ENCODE peak calls at places on chromosome 6, in eight cellular contexts. One of them, this sample, is unnamed.

GRCh38 chr6:37258405-37258704 is 411 bp upstream of the TMEM217 start:
- DNase-seq in mammary epithelial cell: no peak
- DNase-seq in neural progenitor cell: no peak
- DNase-seq in IMR-90: no peak
- DNase-seq in endothelial cell of umbilical vein: no peak
- DNase-seq in fibroblast of lung: no peak
- DNase-seq in SK-N-MC: no peak
- DNase-seq in PC-3: peak; percentile 5
- DNase-seq in this sample: no peak

GRCh38 chr6:18406955-18407738 is 20.0 kb downstream of the RNF144B start:
- DNase-seq in mammary epithelial cell: no peak
- DNase-seq in neural progenitor cell: no peak
- DNase-seq in IMR-90: no peak
- DNase-seq in endothelial cell of umbilical vein: peak; percentile 36
- DNase-seq in fibroblast of lung: no peak
- DNase-seq in SK-N-MC: no peak
- DNase-seq in PC-3: peak; percentile 31
- DNase-seq in this sample: no peak

GRCh38 chr6:126252154-126252553 is 87.8 kb upstream of the CENPW start:
- DNase-seq in mammary epithelial cell: no peak
- DNase-seq in neural progenitor cell: peak; percentile 11
- DNase-seq in IMR-90: no peak
- DNase-seq in endothelial cell of umbilical vein: no peak
- DNase-seq in fibroblast of lung: no peak
- DNase-seq in SK-N-MC: no peak
- DNase-seq in PC-3: no peak
- DNase-seq in this sample: peak; percentile 74

GRCh38 chr6:45591306-45591705 is 213.6 kb upstream of the SUPT3H start:
- DNase-seq in mammary epithelial cell: peak; percentile 78
- DNase-seq in neural progenitor cell: no peak
- DNase-seq in IMR-90: peak; percentile 32
- DNase-seq in endothelial cell of umbilical vein: no peak
- DNase-seq in fibroblast of lung: no peak
- DNase-seq in SK-N-MC: no peak
- DNase-seq in PC-3: peak; percentile 51
- DNase-seq in this sample: no peak

GRCh38 chr6:144248470-144249301 is 36.4 kb upstream of the UTRN start:
- DNase-seq in mammary epithelial cell: no peak
- DNase-seq in neural progenitor cell: no peak
- DNase-seq in IMR-90: peak; percentile 72
- DNase-seq in endothelial cell of umbilical vein: no peak
- DNase-seq in fibroblast of lung: peak; percentile 87
- DNase-seq in SK-N-MC: no peak
- DNase-seq in PC-3: peak; percentile 7
- DNase-seq in this sample: no peak

GRCh38 chr6:107819217-107819616 is 4.9 kb downstream of the SCML4 start:
- DNase-seq in mammary epithelial cell: peak; percentile 45
- DNase-seq in neural progenitor cell: no peak
- DNase-seq in IMR-90: no peak
- DNase-seq in endothelial cell of umbilical vein: no peak
- DNase-seq in fibroblast of lung: no peak
- DNase-seq in SK-N-MC: no peak
- DNase-seq in PC-3: no peak
- DNase-seq in this sample: peak; percentile 5

GRCh38 chr6:21767891-21768659 is 174.5 kb downstream of the SOX4 start:
- DNase-seq in mammary epithelial cell: peak; percentile 59
- DNase-seq in neural progenitor cell: no peak
- DNase-seq in IMR-90: peak; percentile 87
- DNase-seq in endothelial cell of umbilical vein: peak; percentile 85
- DNase-seq in fibroblast of lung: peak; percentile 78
- DNase-seq in SK-N-MC: no peak
- DNase-seq in PC-3: peak; percentile 40
- DNase-seq in this sample: no peak

GRCh38 chr6:39058471-39059147 is 10.0 kb downstream of the GLP1R start:
- DNase-seq in mammary epithelial cell: no peak
- DNase-seq in neural progenitor cell: no peak
- DNase-seq in IMR-90: no peak
- DNase-seq in endothelial cell of umbilical vein: no peak
- DNase-seq in fibroblast of lung: no peak
- DNase-seq in SK-N-MC: no peak
- DNase-seq in PC-3: no peak
- DNase-seq in this sample: no peak

GRCh38 chr6:38567436-38567835 is 72.3 kb downstream of the BTBD9 start:
- DNase-seq in mammary epithelial cell: peak; percentile 62
- DNase-seq in neural progenitor cell: no peak
- DNase-seq in IMR-90: peak; percentile 93
- DNase-seq in endothelial cell of umbilical vein: peak; percentile 63
- DNase-seq in fibroblast of lung: peak; percentile 91
- DNase-seq in SK-N-MC: peak; percentile 47
- DNase-seq in PC-3: peak; percentile 84
- DNase-seq in this sample: no peak

GRCh38 chr6:90859056-90859455 is 272.2 kb upstream of the MAP3K7 start:
- DNase-seq in mammary epithelial cell: peak; percentile 61
- DNase-seq in neural progenitor cell: peak; percentile 8
- DNase-seq in IMR-90: no peak
- DNase-seq in endothelial cell of umbilical vein: no peak
- DNase-seq in fibroblast of lung: no peak
- DNase-seq in SK-N-MC: no peak
- DNase-seq in PC-3: no peak
- DNase-seq in this sample: no peak

GRCh38 chr6:151434369-151434768 is 17.6 kb downstream of the RMND1 start:
- DNase-seq in mammary epithelial cell: no peak
- DNase-seq in neural progenitor cell: no peak
- DNase-seq in IMR-90: no peak
- DNase-seq in endothelial cell of umbilical vein: no peak
- DNase-seq in fibroblast of lung: no peak
- DNase-seq in SK-N-MC: no peak
- DNase-seq in PC-3: no peak
- DNase-seq in this sample: no peak

GRCh38 chr6:72825265-72825918 is 203.5 kb downstream of the KCNQ5 start:
- DNase-seq in mammary epithelial cell: peak; percentile 66
- DNase-seq in neural progenitor cell: no peak
- DNase-seq in IMR-90: peak; percentile 69
- DNase-seq in endothelial cell of umbilical vein: peak; percentile 27
- DNase-seq in fibroblast of lung: peak; percentile 45
- DNase-seq in SK-N-MC: no peak
- DNase-seq in PC-3: peak; percentile 42
- DNase-seq in this sample: no peak

GRCh38 chr6:43779864-43780260 is 9.9 kb downstream of the VEGFA start:
- DNase-seq in mammary epithelial cell: no peak
- DNase-seq in neural progenitor cell: no peak
- DNase-seq in IMR-90: no peak
- DNase-seq in endothelial cell of umbilical vein: no peak
- DNase-seq in fibroblast of lung: peak; percentile 42
- DNase-seq in SK-N-MC: no peak
- DNase-seq in PC-3: no peak
- DNase-seq in this sample: no peak

GRCh38 chr6:142542704-142543233 is 241.0 kb downstream of the ADGRG6 start:
- DNase-seq in mammary epithelial cell: peak; percentile 67
- DNase-seq in neural progenitor cell: no peak
- DNase-seq in IMR-90: peak; percentile 81
- DNase-seq in endothelial cell of umbilical vein: no peak
- DNase-seq in fibroblast of lung: peak; percentile 74
- DNase-seq in SK-N-MC: no peak
- DNase-seq in PC-3: peak; percentile 81
- DNase-seq in this sample: no peak

GRCh38 chr6:71420693-71421328 is 132.2 kb downstream of the OGFRL1 start:
- DNase-seq in mammary epithelial cell: peak; percentile 95
- DNase-seq in neural progenitor cell: peak; percentile 95
- DNase-seq in IMR-90: peak; percentile 94
- DNase-seq in endothelial cell of umbilical vein: peak; percentile 97
- DNase-seq in fibroblast of lung: peak; percentile 96
- DNase-seq in SK-N-MC: no peak
- DNase-seq in PC-3: peak; percentile 92
- DNase-seq in this sample: peak; percentile 98

GRCh38 chr6:137868721-137869631 is 1.9 kb downstream of the TNFAIP3 start:
- DNase-seq in mammary epithelial cell: peak; percentile 46
- DNase-seq in neural progenitor cell: no peak
- DNase-seq in IMR-90: no peak
- DNase-seq in endothelial cell of umbilical vein: no peak
- DNase-seq in fibroblast of lung: no peak
- DNase-seq in SK-N-MC: no peak
- DNase-seq in PC-3: peak; percentile 14
- DNase-seq in this sample: no peak

GRCh38 chr6:117352466-117353081 is 73.2 kb downstream of the ROS1 start:
- DNase-seq in mammary epithelial cell: peak; percentile 14
- DNase-seq in neural progenitor cell: no peak
- DNase-seq in IMR-90: peak; percentile 16
- DNase-seq in endothelial cell of umbilical vein: peak; percentile 2
- DNase-seq in fibroblast of lung: peak; percentile 33
- DNase-seq in SK-N-MC: no peak
- DNase-seq in PC-3: peak; percentile 68
- DNase-seq in this sample: no peak

GRCh38 chr6:81241717-81242116 is 510.8 kb downstream of the TENT5A start:
- DNase-seq in mammary epithelial cell: peak; percentile 2
- DNase-seq in neural progenitor cell: peak; percentile 43
- DNase-seq in IMR-90: peak; percentile 49
- DNase-seq in endothelial cell of umbilical vein: peak; percentile 23
- DNase-seq in fibroblast of lung: peak; percentile 49
- DNase-seq in SK-N-MC: peak; percentile 68
- DNase-seq in PC-3: peak; percentile 52
- DNase-seq in this sample: no peak

GRCh38 chr6:148593130-148593812 is 153.6 kb upstream of the UST start:
- DNase-seq in mammary epithelial cell: no peak
- DNase-seq in neural progenitor cell: no peak
- DNase-seq in IMR-90: peak; percentile 30
- DNase-seq in endothelial cell of umbilical vein: no peak
- DNase-seq in fibroblast of lung: peak; percentile 65
- DNase-seq in SK-N-MC: no peak
- DNase-seq in PC-3: peak; percentile 25
- DNase-seq in this sample: no peak

DNA sequence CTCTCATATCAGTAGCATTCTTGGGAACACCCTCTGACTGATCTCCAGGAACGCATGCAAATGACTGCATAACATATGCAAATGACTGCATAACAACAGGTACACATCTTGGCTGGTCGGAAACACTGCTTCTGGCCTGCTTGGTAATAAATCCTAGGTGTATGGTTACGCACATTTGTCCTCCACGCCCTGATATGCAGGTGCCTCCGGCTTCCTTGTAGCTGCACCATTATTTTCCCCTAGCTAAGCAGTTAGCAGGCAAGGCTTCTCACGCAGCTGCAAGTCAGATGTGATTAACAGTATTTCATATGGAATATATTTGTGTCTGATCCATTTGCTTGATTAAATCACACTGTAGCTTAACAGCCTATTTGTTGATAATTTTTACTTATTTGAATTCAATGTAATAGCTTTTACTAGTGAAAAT is 5.9 kb downstream of the RPS6KA2 start:
- DNase-seq in mammary epithelial cell: no peak
- DNase-seq in neural progenitor cell: no peak
- DNase-seq in IMR-90: no peak
- DNase-seq in endothelial cell of umbilical vein: no peak
- DNase-seq in fibroblast of lung: no peak
- DNase-seq in SK-N-MC: no peak
- DNase-seq in PC-3: no peak
- DNase-seq in this sample: peak; percentile 67
- H3K27ac ChIP-seq in mammary epithelial cell: no peak overlapping the region
- H3K27ac ChIP-seq in neural progenitor cell: no peak overlapping the region
- H3K27ac ChIP-seq in IMR-90: peak overlapping the region; percentile 92
- H3K27ac ChIP-seq in endothelial cell of umbilical vein: no peak overlapping the region
- H3K27ac ChIP-seq in fibroblast of lung: peak overlapping the region; percentile 76
- H3K27ac ChIP-seq in SK-N-MC: no peak overlapping the region
- H3K27ac ChIP-seq in PC-3: no peak overlapping the region
- H3K27ac ChIP-seq in this sample: no peak overlapping the region

DNA sequence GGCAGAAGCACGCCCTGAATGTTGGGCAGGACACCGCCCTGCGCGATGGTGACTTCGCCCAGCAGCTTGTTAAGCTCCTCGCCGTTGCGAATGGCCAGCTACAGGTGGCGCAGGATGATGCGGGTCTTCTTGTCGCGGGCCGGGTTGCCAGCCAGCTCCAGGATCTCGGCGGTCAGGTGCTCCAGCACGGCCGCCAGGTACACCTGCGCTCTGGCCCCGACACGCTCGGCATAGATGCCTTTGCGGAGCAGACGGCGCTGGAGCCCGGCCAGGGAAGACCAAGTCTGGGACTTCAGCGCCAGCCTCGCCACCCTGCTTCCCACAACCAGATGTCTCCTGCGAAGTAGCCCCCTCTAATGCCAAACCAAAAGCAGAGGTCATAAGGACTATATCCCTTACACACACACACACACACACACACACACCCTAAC is 8.0 kb upstream of the SLC17A3 start:
- DNase-seq in mammary epithelial cell: no peak
- DNase-seq in neural progenitor cell: peak; percentile 51
- DNase-seq in IMR-90: no peak
- DNase-seq in endothelial cell of umbilical vein: peak; percentile 24
- DNase-seq in fibroblast of lung: no peak
- DNase-seq in SK-N-MC: no peak
- DNase-seq in PC-3: no peak
- DNase-seq in this sample: peak; percentile 89
- H3K9ac ChIP-seq in mammary epithelial cell: no peak overlapping the region
- H3K9ac ChIP-seq in neural progenitor cell: no peak overlapping the region
- H3K9ac ChIP-seq in IMR-90: no peak overlapping the region
- H3K9ac ChIP-seq in endothelial cell of umbilical vein: no peak overlapping the region
- H3K9ac ChIP-seq in fibroblast of lung: no peak overlapping the region
- H3K9ac ChIP-seq in SK-N-MC: no peak overlapping the region
- H3K9ac ChIP-seq in PC-3: no peak overlapping the region
- H3K9ac ChIP-seq in this sample: no peak overlapping the region

GRCh38 chr6:28741363-28741762 is 182.4 kb downstream of the TRIM27 start:
- DNase-seq in mammary epithelial cell: no peak
- DNase-seq in neural progenitor cell: no peak
- DNase-seq in IMR-90: no peak
- DNase-seq in endothelial cell of umbilical vein: no peak
- DNase-seq in fibroblast of lung: no peak
- DNase-seq in SK-N-MC: no peak
- DNase-seq in PC-3: no peak
- DNase-seq in this sample: no peak

GRCh38 chr6:28747083-28747630 is 176.6 kb downstream of the TRIM27 start:
- DNase-seq in mammary epithelial cell: no peak
- DNase-seq in neural progenitor cell: peak; percentile 49
- DNase-seq in IMR-90: no peak
- DNase-seq in endothelial cell of umbilical vein: no peak
- DNase-seq in fibroblast of lung: no peak
- DNase-seq in SK-N-MC: no peak
- DNase-seq in PC-3: no peak
- DNase-seq in this sample: no peak

GRCh38 chr6:28738396-28738765 is 185.4 kb downstream of the TRIM27 start:
- DNase-seq in mammary epithelial cell: no peak
- DNase-seq in neural progenitor cell: peak; percentile 27
- DNase-seq in IMR-90: no peak
- DNase-seq in endothelial cell of umbilical vein: no peak
- DNase-seq in fibroblast of lung: no peak
- DNase-seq in SK-N-MC: no peak
- DNase-seq in PC-3: no peak
- DNase-seq in this sample: peak; percentile 67

GRCh38 chr6:28743271-28743789 is 180.5 kb downstream of the TRIM27 start:
- DNase-seq in mammary epithelial cell: no peak
- DNase-seq in neural progenitor cell: no peak
- DNase-seq in IMR-90: no peak
- DNase-seq in endothelial cell of umbilical vein: no peak
- DNase-seq in fibroblast of lung: no peak
- DNase-seq in SK-N-MC: no peak
- DNase-seq in PC-3: peak; percentile 8
- DNase-seq in this sample: no peak

GRCh38 chr6:28742668-28743270 is 181.0 kb downstream of the TRIM27 start:
- DNase-seq in mammary epithelial cell: peak; percentile 84
- DNase-seq in neural progenitor cell: peak; percentile 72
- DNase-seq in IMR-90: peak; percentile 72
- DNase-seq in endothelial cell of umbilical vein: peak; percentile 35
- DNase-seq in fibroblast of lung: peak; percentile 35
- DNase-seq in SK-N-MC: peak; percentile 81
- DNase-seq in PC-3: peak; percentile 89
- DNase-seq in this sample: peak; percentile 92
- H3K9me3 ChIP-seq in mammary epithelial cell: no peaks in the 10 kb centered on the region
- H3K9me3 ChIP-seq in neural progenitor cell: no peaks in the 10 kb centered on the region
- H3K9me3 ChIP-seq in IMR-90: no peaks in the 10 kb centered on the region
- H3K9me3 ChIP-seq in endothelial cell of umbilical vein: no peaks in the 10 kb centered on the region
- H3K9me3 ChIP-seq in fibroblast of lung: no peaks in the 10 kb centered on the region
- H3K9me3 ChIP-seq in SK-N-MC: no peaks in the 10 kb centered on the region
- H3K9me3 ChIP-seq in PC-3: no peaks in the 10 kb centered on the region
- H3K9me3 ChIP-seq in this sample: no peaks in the 10 kb centered on the region

GRCh38 chr6:15322184-15322583 is 76.3 kb downstream of the JARID2 start:
- DNase-seq in mammary epithelial cell: no peak
- DNase-seq in neural progenitor cell: no peak
- DNase-seq in IMR-90: no peak
- DNase-seq in endothelial cell of umbilical vein: no peak
- DNase-seq in fibroblast of lung: no peak
- DNase-seq in SK-N-MC: no peak
- DNase-seq in PC-3: no peak
- DNase-seq in this sample: no peak
- H3K27ac ChIP-seq in mammary epithelial cell: peak overlapping the region; percentile 56
- H3K27ac ChIP-seq in neural progenitor cell: no peak overlapping the region
- H3K27ac ChIP-seq in IMR-90: no peak overlapping the region
- H3K27ac ChIP-seq in endothelial cell of umbilical vein: no peak overlapping the region
- H3K27ac ChIP-seq in fibroblast of lung: no peak overlapping the region
- H3K27ac ChIP-seq in SK-N-MC: no peak overlapping the region
- H3K27ac ChIP-seq in PC-3: no peak overlapping the region
- H3K27ac ChIP-seq in this sample: no peak overlapping the region

This sample was measured in endodermal cell.